ENCODE peak calls at places on chromosomes 4 and X, in nine cellular contexts. Z, T, V, S, M, G, R, D and B are unnamed samples.

GRCh38 chr4:2819244-2820215 is 24.1 kb upstream of the ADD1 start:
- DNase-seq in M (no peak), V (no peak), R (no peak), S (no peak), G (no peak), Z (no peak), T (no peak), D (no peak), B (no peak)

GRCh38 chr4:80221161-80221560 is 23.9 kb downstream of the PRDM8 start:
- DNase-seq in G (no peak), V (no peak), D (no peak), T (no peak), Z (peak), M (no peak), S (peak), R (peak), B (no peak)

GRCh38 chr4:86744570-86744969 is 104.6 kb downstream of the SLC10A6 start:
- DNase-seq in M (no peak), R (no peak), G (no peak), V (no peak), Z (no peak), T (no peak), D (no peak), S (no peak), B (no peak)

GRCh38 chrX:49211074-49211473 is 11.1 kb upstream of the SYP start:
- DNase-seq in V (no peak), M (no peak), S (no peak), R (no peak), D (no peak), T (no peak), G (no peak), Z (no peak), B (no peak)

GRCh38 chr4:7683126-7683703 is 248.5 kb upstream of the PSAPL1 start:
- DNase-seq in R (no peak), S (no peak), V (no peak), T (no peak), D (no peak), G (no peak), Z (no peak), M (no peak), B (no peak)

GRCh38 chr4:86934147-86934771 is 552 bp upstream of the AFF1 start:
- DNase-seq in Z (no peak), R (peak), G (no peak), V (no peak), T (no peak), M (no peak), D (no peak), S (no peak), B (no peak)

GRCh38 chrX:103187953-103188475 is 26.9 kb upstream of the BEX4 start:
- DNase-seq in V (no peak), D (no peak), T (no peak), R (no peak), G (no peak), M (no peak), S (no peak), Z (no peak), B (no peak)

GRCh38 chrX:146707781-146708180 is 101.8 kb upstream of the CXorf51B start:
- DNase-seq in G (no peak), R (no peak), V (no peak), Z (no peak), T (no peak), D (no peak), S (no peak), M (no peak), B (no peak)

GRCh38 chrX:45986971-45987370 is 558.2 kb downstream of the ZNF674 start:
- DNase-seq in S (peak), Z (no peak), D (no peak), M (no peak), V (no peak), T (no peak), R (no peak), G (no peak), B (no peak)

GRCh38 chr4:3767569-3768288 is 1.5 kb downstream of the ADRA2C start:
- DNase-seq in R (no peak), M (no peak), D (no peak), Z (no peak), G (no peak), V (no peak), T (peak), S (peak), B (no peak)

GRCh38 chrX:19272452-19272851 is 71.3 kb upstream of the PDHA1 start:
- DNase-seq in D (no peak), M (no peak), R (no peak), Z (peak), T (no peak), S (peak), V (no peak), G (no peak), B (no peak)

GRCh38 chr4:185811509-185812364 is at the start of gene SORBS2:
- DNase-seq in S (peak), V (no peak), T (peak), G (peak), M (peak), D (peak), Z (peak), R (no peak), B (peak)

GRCh38 chrX:24151513-24151912 is 2.0 kb downstream of the ZFX start:
- DNase-seq in V (no peak), S (no peak), M (no peak), R (no peak), T (no peak), G (no peak), Z (no peak), D (no peak), B (no peak)

GRCh38 chr4:127048371-127049085 is 584.2 kb upstream of the INTU start:
- DNase-seq in Z (no peak), V (no peak), M (no peak), T (no peak), G (no peak), D (no peak), R (no peak), S (peak), B (no peak)

GRCh38 chrX:1487401-1487800 is 34.7 kb upstream of the ASMTL start:
- DNase-seq in V (no peak), T (no peak), R (no peak), Z (no peak), D (no peak), S (no peak), G (no peak), M (no peak), B (no peak)

GRCh38 chr4:3441501-3442459 is at the start of gene HGFAC:
- DNase-seq in D (no peak), R (no peak), G (no peak), T (no peak), S (no peak), V (no peak), Z (no peak), M (no peak), B (no peak)

GRCh38 chr4:55255171-55255570 is 90.9 kb upstream of the SRD5A3 start:
- DNase-seq in G (no peak), T (no peak), D (no peak), V (no peak), S (peak), R (no peak), Z (no peak), M (no peak), B (no peak)

GRCh38 chrX:10447577-10448214 is 172.7 kb downstream of the MID1 start:
- DNase-seq in T (no peak), S (peak), V (no peak), Z (no peak), R (no peak), D (no peak), G (no peak), M (no peak), B (no peak)

GRCh38 chr4:71732706-71733105 is 51.2 kb downstream of the GC start:
- DNase-seq in G (peak), R (peak), D (peak), S (peak), V (peak), T (no peak), Z (peak), M (no peak), B (no peak)

GRCh38 chrX:154351183-154352011 is 23.0 kb downstream of the FLNA start:
- DNase-seq in D (no peak), T (no peak), R (no peak), V (no peak), Z (no peak), S (no peak), M (peak), G (no peak), B (no peak)

GRCh38 chrX:40389555-40389954 is 191.2 kb upstream of the ATP6AP2 start:
- DNase-seq in T (no peak), R (no peak), Z (no peak), D (no peak), V (no peak), G (no peak), S (no peak), M (no peak), B (no peak)

GRCh38 chrX:107684956-107685385 is 56.7 kb downstream of the PRPS1 start:
- DNase-seq in V (no peak), Z (peak), M (no peak), G (no peak), S (peak), T (peak), D (peak), R (peak), B (peak)

GRCh38 chr4:143339497-143339896 is 2.8 kb downstream of the GAB1 start:
- DNase-seq in V (no peak), S (no peak), G (no peak), T (no peak), Z (no peak), M (no peak), R (no peak), D (no peak), B (no peak)

GRCh38 chr4:40722576-40723161 is 27.1 kb upstream of the NSUN7 start:
- DNase-seq in V (no peak), G (peak), D (peak), R (no peak), T (no peak), S (no peak), M (peak), Z (no peak), B (no peak)

GRCh38 chr4:18981234-18981615 is 959.7 kb upstream of the LCORL start:
- DNase-seq in S (no peak), D (no peak), G (no peak), T (no peak), R (no peak), Z (peak), V (no peak), M (peak), B (no peak)

GRCh38 chrX:70998402-70999027 is 67.6 kb upstream of the SLC7A3 start:
- DNase-seq in D (no peak), Z (no peak), G (no peak), V (peak), S (peak), T (peak), M (peak), R (peak), B (no peak)

GRCh38 chr4:72945719-72946336 is 123.7 kb downstream of the COX18 start:
- DNase-seq in S (no peak), G (no peak), V (no peak), Z (no peak), M (no peak), D (no peak), R (no peak), T (no peak), B (no peak)

GRCh38 chr4:104490770-104491395 is 3.8 kb downstream of the CXXC4 start:
- DNase-seq in M (peak), G (peak), R (peak), T (peak), Z (peak), D (peak), S (peak), V (no peak), B (peak)

GRCh38 chr4:141731481-141731880 is 95.1 kb downstream of the IL15 start:
- DNase-seq in G (no peak), V (no peak), M (no peak), S (no peak), D (no peak), R (no peak), T (no peak), Z (no peak), B (no peak)

GRCh38 chr4:6206771-6207290 is 6.5 kb upstream of the JAKMIP1 start:
- DNase-seq in G (no peak), T (no peak), R (no peak), D (no peak), Z (no peak), M (no peak), S (no peak), V (no peak), B (peak)

GRCh38 chr4:149120331-149121014 is 678.3 kb upstream of the NR3C2 start:
- DNase-seq in R (no peak), V (no peak), T (no peak), D (no peak), M (no peak), Z (no peak), S (peak), G (no peak), B (no peak)

GRCh38 chr4:98833384-98833783 is 95.5 kb downstream of the EIF4E start:
- DNase-seq in M (no peak), D (no peak), S (no peak), R (no peak), Z (no peak), T (no peak), G (no peak), V (no peak), B (no peak)

GRCh38 chr4:38424171-38424871 is 239.7 kb upstream of the KLF3 start:
- DNase-seq in Z (no peak), T (peak), R (no peak), S (no peak), V (no peak), G (no peak), D (no peak), M (no peak), B (peak)

GRCh38 chrX:585115-585808 is 45.3 kb upstream of the SHOX start:
- DNase-seq in R (no peak), D (no peak), S (no peak), V (no peak), G (no peak), Z (no peak), T (no peak), M (no peak), B (no peak)

GRCh38 chr4:174983128-174983750 is 65.1 kb downstream of the ADAM29 start:
- DNase-seq in Z (no peak), D (no peak), S (no peak), G (no peak), M (no peak), V (no peak), R (no peak), T (no peak), B (no peak)

GRCh38 chr4:138035781-138036258 is 206.3 kb downstream of the SLC7A11 start:
- DNase-seq in V (no peak), R (peak), M (peak), S (peak), G (peak), Z (peak), T (no peak), D (peak), B (no peak)

GRCh38 chr4:48947731-48948130 is 38.3 kb upstream of the CWH43 start:
- DNase-seq in V (no peak), T (no peak), G (no peak), M (no peak), Z (no peak), D (no peak), S (no peak), R (no peak), B (no peak)
- TF ChIP-seq CTCF in V (no peak), T (no peak), G (no peak), M (no peak), Z (no peak), D (no peak), S (no peak), R (peak), B (no peak)

DNA sequence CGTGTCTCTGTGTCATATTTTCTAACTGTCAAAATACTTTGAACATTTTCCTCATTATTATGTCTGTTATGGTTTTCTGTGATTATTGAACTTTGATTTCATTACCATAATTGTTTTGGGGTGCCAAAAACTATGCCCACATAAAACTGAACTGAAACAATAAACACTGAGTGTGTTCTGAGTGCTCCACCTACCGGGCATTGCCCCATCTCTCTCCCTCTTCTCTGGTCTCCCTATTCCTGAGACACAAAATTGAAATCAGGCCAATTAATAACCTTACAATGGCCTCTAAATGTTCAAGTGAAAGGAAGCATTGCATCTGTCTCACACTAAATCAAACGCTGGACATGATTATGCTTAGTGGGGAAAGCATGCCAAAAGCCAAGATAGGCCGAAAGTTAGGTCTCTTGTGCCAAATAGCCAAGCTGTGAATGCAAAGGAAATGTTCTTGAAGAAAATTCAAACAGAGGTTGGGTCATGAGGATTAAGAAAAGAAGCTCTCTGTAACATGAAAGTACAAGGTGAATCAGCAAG is 972.3 kb downstream of the PCDH7 start:
- DNase-seq in V (no peak), S (peak), M (no peak), T (no peak), R (no peak), G (no peak), D (no peak), Z (peak), B (no peak)
- TF ChIP-seq CTCF in V (peak), S (peak), M (no peak), T (peak), R (peak), G (peak), D (no peak), Z (peak), B (no peak)

DNA sequence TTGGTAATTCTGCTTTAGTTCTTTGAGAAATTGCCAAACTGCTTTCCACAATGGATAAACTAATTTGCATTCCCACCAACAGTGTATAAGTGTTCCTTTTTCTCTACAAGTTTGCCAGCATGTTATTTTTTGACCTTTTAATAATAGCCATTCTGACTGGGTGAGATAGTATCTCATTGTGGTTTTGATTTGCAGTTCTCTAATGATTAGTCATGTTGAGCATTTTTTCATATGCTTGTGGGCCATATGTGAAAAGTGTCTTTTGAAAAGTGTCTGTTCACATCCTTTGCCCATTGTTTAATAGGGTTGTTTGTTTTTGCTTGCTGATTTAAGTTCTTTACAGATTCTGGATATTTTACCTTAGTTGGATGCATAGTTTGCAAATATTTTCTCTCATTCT is 25.9 kb downstream of the ENPEP start:
- DNase-seq in T (no peak), Z (no peak), G (no peak), D (no peak), R (no peak), M (no peak), V (no peak), S (peak), B (no peak)
- TF ChIP-seq CTCF in T (no peak), Z (no peak), G (no peak), D (no peak), R (no peak), M (no peak), V (no peak), S (no peak), B (no peak)

DNA sequence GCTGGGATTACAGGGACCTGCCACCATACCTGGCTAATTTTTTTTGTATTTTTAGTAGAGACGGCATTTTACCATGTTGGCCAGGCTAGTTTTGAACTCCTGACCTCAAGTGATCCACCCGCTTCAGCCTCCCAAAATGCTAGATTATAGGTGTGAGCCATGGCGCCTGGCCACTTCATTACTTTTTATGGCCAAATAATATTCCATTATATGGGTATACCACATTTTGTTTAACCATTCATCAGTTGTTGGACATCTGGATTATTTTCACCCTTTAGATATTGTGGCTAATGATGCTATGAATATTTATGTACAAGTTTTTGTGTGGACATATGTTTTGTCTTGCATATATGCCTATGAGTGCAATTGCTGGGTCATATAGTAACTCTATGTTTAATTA is 8.6 kb upstream of the FHIP1A start:
- DNase-seq in G (no peak), S (no peak), V (no peak), T (no peak), M (no peak), D (no peak), R (no peak), Z (no peak), B (no peak)
- TF ChIP-seq CTCF in G (no peak), S (no peak), V (no peak), T (no peak), M (no peak), D (no peak), R (no peak), Z (no peak), B (no peak)

DNA sequence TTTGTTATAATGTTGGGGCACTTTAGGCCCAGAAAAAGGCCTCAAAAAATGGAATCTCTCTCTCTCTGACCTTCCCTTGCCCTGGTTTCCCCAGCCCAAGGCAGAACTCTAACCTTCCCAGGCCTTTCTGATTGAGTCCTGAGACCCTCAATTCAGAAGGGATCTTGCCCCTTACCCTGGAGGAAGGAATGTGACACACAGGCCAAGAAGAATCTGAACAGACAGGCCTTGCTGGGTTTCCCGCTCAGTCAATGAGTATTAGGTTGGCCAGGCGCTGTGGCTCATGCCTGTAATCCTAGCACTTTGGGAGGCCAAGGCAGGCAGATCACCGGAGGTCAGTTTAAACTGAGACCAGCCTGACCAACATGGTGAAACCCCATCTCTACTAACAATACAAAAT is 27.6 kb downstream of the ELOVL6 start:
- DNase-seq in T (no peak), R (no peak), Z (no peak), G (no peak), S (no peak), D (no peak), M (no peak), V (no peak), B (no peak)
- TF ChIP-seq CTCF in T (no peak), R (no peak), Z (no peak), G (no peak), S (no peak), D (no peak), M (no peak), V (no peak), B (no peak)

GRCh38 chr4:122203407-122203806 is 51.3 kb downstream of the BLTP1 start:
- DNase-seq in T (no peak), D (no peak), V (no peak), Z (no peak), G (no peak), R (no peak), S (no peak), M (no peak), B (no peak)

GRCh38 chr4:122205687-122206086 is 53.6 kb downstream of the BLTP1 start:
- DNase-seq in S (no peak), V (no peak), M (no peak), D (no peak), G (no peak), Z (peak), R (peak), T (no peak), B (no peak)
- TF ChIP-seq CTCF in S (no peak), V (no peak), M (no peak), D (no peak), G (no peak), Z (peak), R (no peak), T (no peak), B (no peak)

GRCh38 chrX:125742811-125743210 is 423.1 kb downstream of the TEX13C start:
- DNase-seq in V (no peak), S (no peak), G (no peak), T (no peak), R (no peak), Z (no peak), D (no peak), M (no peak), B (no peak)

DNA sequence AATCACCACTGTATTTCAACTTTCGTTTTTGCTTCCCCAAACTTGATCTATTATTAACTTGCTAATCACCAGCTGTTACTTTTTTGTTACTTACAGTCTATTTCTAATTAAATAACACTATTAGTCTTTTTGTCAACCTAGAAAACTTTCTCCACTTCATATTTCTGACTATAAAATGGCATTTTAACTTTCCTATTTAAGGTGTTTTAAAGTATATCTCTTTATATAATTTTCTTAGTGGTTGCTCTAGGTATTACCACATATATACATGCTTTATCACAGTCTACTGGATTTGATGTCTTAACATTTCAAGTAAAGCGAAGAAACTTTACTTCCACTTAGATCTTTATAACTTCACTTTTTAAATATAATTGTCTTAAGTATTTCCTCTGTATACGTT is 421.2 kb downstream of the DCAF12L2 start:
- DNase-seq in S (no peak), V (no peak), G (no peak), D (no peak), T (no peak), R (no peak), Z (no peak), M (no peak), B (no peak)
- TF ChIP-seq CTCF in S (no peak), V (no peak), G (no peak), D (no peak), T (no peak), R (no peak), Z (no peak), M (no peak), B (no peak)